ENCODE peak calls at places on chromosome 2, in four cellular contexts. One of them, this sample, is unnamed.

GRCh38 chr2:26344581-26345283 is 1.2 kb upstream of the SELENOI start:
- DNase-seq in progenitor cell of endocrine pancreas: no peak
- DNase-seq in neural progenitor cell: peak; percentile 25
- DNase-seq in GM19239: no peak
- DNase-seq in this sample: peak; percentile 73

GRCh38 chr2:168338292-168338691 is 90.9 kb upstream of the STK39 start:
- DNase-seq in progenitor cell of endocrine pancreas: no peak
- DNase-seq in neural progenitor cell: no peak
- DNase-seq in GM19239: no peak
- DNase-seq in this sample: no peak

GRCh38 chr2:45821558-45822271 is 170.2 kb downstream of the PRKCE start:
- DNase-seq in progenitor cell of endocrine pancreas: no peak
- DNase-seq in neural progenitor cell: no peak
- DNase-seq in GM19239: no peak
- DNase-seq in this sample: no peak

GRCh38 chr2:111946294-111947114 is 48.1 kb downstream of the MERTK start:
- DNase-seq in progenitor cell of endocrine pancreas: no peak
- DNase-seq in neural progenitor cell: no peak
- DNase-seq in GM19239: no peak
- DNase-seq in this sample: no peak

GRCh38 chr2:150144546-150145305 is 342.7 kb downstream of the RND3 start:
- DNase-seq in progenitor cell of endocrine pancreas: no peak
- DNase-seq in neural progenitor cell: no peak
- DNase-seq in GM19239: no peak
- DNase-seq in this sample: no peak

GRCh38 chr2:65604246-65604645 is 171.8 kb upstream of the SPRED2 start:
- DNase-seq in progenitor cell of endocrine pancreas: no peak
- DNase-seq in neural progenitor cell: no peak
- DNase-seq in GM19239: no peak
- DNase-seq in this sample: no peak

GRCh38 chr2:120914839-120915521 is 179.3 kb downstream of the GLI2 start:
- DNase-seq in progenitor cell of endocrine pancreas: no peak
- DNase-seq in neural progenitor cell: no peak
- DNase-seq in GM19239: no peak
- DNase-seq in this sample: no peak

GRCh38 chr2:191202881-191203397 is 42.3 kb upstream of the MYO1B start:
- DNase-seq in progenitor cell of endocrine pancreas: no peak
- DNase-seq in neural progenitor cell: no peak
- DNase-seq in GM19239: no peak
- DNase-seq in this sample: no peak

GRCh38 chr2:190766581-190766980 is 114.0 kb upstream of the GLS start:
- DNase-seq in progenitor cell of endocrine pancreas: no peak
- DNase-seq in neural progenitor cell: no peak
- DNase-seq in GM19239: no peak
- DNase-seq in this sample: no peak

GRCh38 chr2:1944986-1945385 is 200.7 kb upstream of the PXDN start:
- DNase-seq in progenitor cell of endocrine pancreas: no peak
- DNase-seq in neural progenitor cell: no peak
- DNase-seq in GM19239: no peak
- DNase-seq in this sample: no peak

GRCh38 chr2:176122633-176123482 is at the start of gene HOXD9:
- DNase-seq in progenitor cell of endocrine pancreas: no peak
- DNase-seq in neural progenitor cell: peak; percentile 67
- DNase-seq in GM19239: no peak
- DNase-seq in this sample: peak; percentile 67

GRCh38 chr2:200298816-200299215 is 7.7 kb upstream of the SPATS2L start:
- DNase-seq in progenitor cell of endocrine pancreas: no peak
- DNase-seq in neural progenitor cell: no peak
- DNase-seq in GM19239: no peak
- DNase-seq in this sample: no peak

GRCh38 chr2:207254526-207255464 is 89.0 kb upstream of the KLF7 start:
- DNase-seq in progenitor cell of endocrine pancreas: no peak
- DNase-seq in neural progenitor cell: no peak
- DNase-seq in GM19239: no peak
- DNase-seq in this sample: no peak

GRCh38 chr2:33014268-33014667 is 67.5 kb downstream of the LTBP1 start:
- DNase-seq in progenitor cell of endocrine pancreas: no peak
- DNase-seq in neural progenitor cell: no peak
- DNase-seq in GM19239: no peak
- DNase-seq in this sample: no peak